ENCODE peak calls at places on chromosomes 1 and 21, in six cellular contexts. One of them, this sample, is unnamed.

GRCh38 chr1:161139765-161140164 is 7.3 kb upstream of the DEDD start:
- DNase-seq in SK-N-SH: peak
- DNase-seq in left lung: no peak
- DNase-seq in CD4-positive, CD25-positive, alpha-beta regulatory T cell: peak
- DNase-seq in cardiac muscle cell: peak
- DNase-seq in A549: peak
- DNase-seq in this sample: no peak

GRCh38 chr1:55420021-55420420 is 204.9 kb upstream of the USP24 start:
- DNase-seq in SK-N-SH: no peak
- DNase-seq in left lung: no peak
- DNase-seq in CD4-positive, CD25-positive, alpha-beta regulatory T cell: no peak
- DNase-seq in cardiac muscle cell: no peak
- DNase-seq in A549: no peak
- DNase-seq in this sample: no peak

GRCh38 chr1:2177541-2177940 is 17.0 kb downstream of the FAAP20 start:
- DNase-seq in SK-N-SH: no peak
- DNase-seq in left lung: no peak
- DNase-seq in CD4-positive, CD25-positive, alpha-beta regulatory T cell: no peak
- DNase-seq in cardiac muscle cell: no peak
- DNase-seq in A549: no peak
- DNase-seq in this sample: no peak

GRCh38 chr21:41715649-41716321 is 51.1 kb downstream of the RIPK4 start:
- DNase-seq in SK-N-SH: no peak
- DNase-seq in left lung: no peak
- DNase-seq in CD4-positive, CD25-positive, alpha-beta regulatory T cell: no peak
- DNase-seq in cardiac muscle cell: peak
- DNase-seq in A549: peak
- DNase-seq in this sample: peak

GRCh38 chr1:100483230-100483629 is 54.7 kb upstream of the GPR88 start:
- DNase-seq in SK-N-SH: no peak
- DNase-seq in left lung: no peak
- DNase-seq in CD4-positive, CD25-positive, alpha-beta regulatory T cell: no peak
- DNase-seq in cardiac muscle cell: no peak
- DNase-seq in A549: no peak
- DNase-seq in this sample: no peak

GRCh38 chr1:63908016-63908415 is 134.2 kb downstream of the ROR1 start:
- DNase-seq in SK-N-SH: no peak
- DNase-seq in left lung: no peak
- DNase-seq in CD4-positive, CD25-positive, alpha-beta regulatory T cell: no peak
- DNase-seq in cardiac muscle cell: no peak
- DNase-seq in A549: no peak
- DNase-seq in this sample: no peak

GRCh38 chr1:222288056-222288455 is 259.8 kb downstream of the HHIPL2 start:
- DNase-seq in SK-N-SH: no peak
- DNase-seq in left lung: no peak
- DNase-seq in CD4-positive, CD25-positive, alpha-beta regulatory T cell: no peak
- DNase-seq in cardiac muscle cell: peak
- DNase-seq in A549: peak
- DNase-seq in this sample: no peak

GRCh38 chr1:181192277-181192676 is 103.8 kb downstream of the IER5 start:
- DNase-seq in SK-N-SH: no peak
- DNase-seq in left lung: no peak
- DNase-seq in CD4-positive, CD25-positive, alpha-beta regulatory T cell: no peak
- DNase-seq in cardiac muscle cell: no peak
- DNase-seq in A549: no peak
- DNase-seq in this sample: no peak

GRCh38 chr21:15841856-15842564 is 112.2 kb downstream of the USP25 start:
- DNase-seq in SK-N-SH: no peak
- DNase-seq in left lung: no peak
- DNase-seq in CD4-positive, CD25-positive, alpha-beta regulatory T cell: no peak
- DNase-seq in cardiac muscle cell: no peak
- DNase-seq in A549: no peak
- DNase-seq in this sample: peak

GRCh38 chr1:160826546-160826945 is 30.6 kb downstream of the LY9 start:
- DNase-seq in SK-N-SH: no peak
- DNase-seq in left lung: no peak
- DNase-seq in CD4-positive, CD25-positive, alpha-beta regulatory T cell: no peak
- DNase-seq in cardiac muscle cell: no peak
- DNase-seq in A549: peak
- DNase-seq in this sample: no peak

GRCh38 chr1:19639999-19640362 is 4.1 kb upstream of the NBL1 start:
- DNase-seq in SK-N-SH: no peak
- DNase-seq in left lung: no peak
- DNase-seq in CD4-positive, CD25-positive, alpha-beta regulatory T cell: no peak
- DNase-seq in cardiac muscle cell: no peak
- DNase-seq in A549: peak
- DNase-seq in this sample: no peak

GRCh38 chr1:157001304-157001703 is 44.2 kb downstream of the ARHGEF11 start:
- DNase-seq in SK-N-SH: no peak
- DNase-seq in left lung: no peak
- DNase-seq in CD4-positive, CD25-positive, alpha-beta regulatory T cell: no peak
- DNase-seq in cardiac muscle cell: no peak
- DNase-seq in A549: no peak
- DNase-seq in this sample: no peak

GRCh38 chr1:67749844-67750689 is 65.1 kb downstream of the GADD45A start:
- DNase-seq in SK-N-SH: no peak
- DNase-seq in left lung: no peak
- DNase-seq in CD4-positive, CD25-positive, alpha-beta regulatory T cell: no peak
- DNase-seq in cardiac muscle cell: peak
- DNase-seq in A549: peak
- DNase-seq in this sample: peak

GRCh38 chr1:96075704-96076455 is 645.7 kb upstream of the PTBP2 start:
- DNase-seq in SK-N-SH: no peak
- DNase-seq in left lung: no peak
- DNase-seq in CD4-positive, CD25-positive, alpha-beta regulatory T cell: no peak
- DNase-seq in cardiac muscle cell: no peak
- DNase-seq in A549: no peak
- DNase-seq in this sample: peak

GRCh38 chr1:1183833-1184775 is 10.4 kb downstream of the TTLL10 start:
- DNase-seq in SK-N-SH: peak
- DNase-seq in left lung: peak
- DNase-seq in CD4-positive, CD25-positive, alpha-beta regulatory T cell: peak
- DNase-seq in cardiac muscle cell: no peak
- DNase-seq in A549: no peak
- DNase-seq in this sample: no peak

GRCh38 chr1:58857673-58858343 is 74.0 kb upstream of the JUN start:
- DNase-seq in SK-N-SH: no peak
- DNase-seq in left lung: no peak
- DNase-seq in CD4-positive, CD25-positive, alpha-beta regulatory T cell: no peak
- DNase-seq in cardiac muscle cell: no peak
- DNase-seq in A549: no peak
- DNase-seq in this sample: no peak

GRCh38 chr1:69739181-69739580 is 171.5 kb downstream of the LRRC7 start:
- DNase-seq in SK-N-SH: no peak
- DNase-seq in left lung: no peak
- DNase-seq in CD4-positive, CD25-positive, alpha-beta regulatory T cell: no peak
- DNase-seq in cardiac muscle cell: no peak
- DNase-seq in A549: no peak
- DNase-seq in this sample: no peak

GRCh38 chr1:14946567-14947285 is 206.8 kb upstream of the TMEM51 start:
- DNase-seq in SK-N-SH: no peak
- DNase-seq in left lung: peak
- DNase-seq in CD4-positive, CD25-positive, alpha-beta regulatory T cell: no peak
- DNase-seq in cardiac muscle cell: no peak
- DNase-seq in A549: no peak
- DNase-seq in this sample: no peak

GRCh38 chr1:20705356-20705755 is 12.5 kb downstream of the KIF17 start:
- DNase-seq in SK-N-SH: no peak
- DNase-seq in left lung: no peak
- DNase-seq in CD4-positive, CD25-positive, alpha-beta regulatory T cell: no peak
- DNase-seq in cardiac muscle cell: no peak
- DNase-seq in A549: no peak
- DNase-seq in this sample: no peak

GRCh38 chr21:26709090-26709489 is 136.0 kb upstream of the CYYR1 start:
- DNase-seq in SK-N-SH: no peak
- DNase-seq in left lung: no peak
- DNase-seq in CD4-positive, CD25-positive, alpha-beta regulatory T cell: no peak
- DNase-seq in cardiac muscle cell: no peak
- DNase-seq in A549: no peak
- DNase-seq in this sample: no peak

GRCh38 chr1:10415211-10415930 is 14.9 kb upstream of the CENPS start:
- DNase-seq in SK-N-SH: no peak
- DNase-seq in left lung: no peak
- DNase-seq in CD4-positive, CD25-positive, alpha-beta regulatory T cell: no peak
- DNase-seq in cardiac muscle cell: no peak
- DNase-seq in A549: peak
- DNase-seq in this sample: no peak

GRCh38 chr1:192516776-192517297 is 58.7 kb upstream of the RGS1 start:
- DNase-seq in SK-N-SH: no peak
- DNase-seq in left lung: no peak
- DNase-seq in CD4-positive, CD25-positive, alpha-beta regulatory T cell: peak
- DNase-seq in cardiac muscle cell: no peak
- DNase-seq in A549: no peak
- DNase-seq in this sample: peak

GRCh38 chr1:155039308-155039669 is 5.7 kb downstream of the DCST1 start:
- DNase-seq in SK-N-SH: no peak
- DNase-seq in left lung: peak
- DNase-seq in CD4-positive, CD25-positive, alpha-beta regulatory T cell: no peak
- DNase-seq in cardiac muscle cell: no peak
- DNase-seq in A549: no peak
- DNase-seq in this sample: no peak

GRCh38 chr1:188006354-188006753 is 1177.6 kb downstream of the PLA2G4A start:
- DNase-seq in SK-N-SH: no peak
- DNase-seq in left lung: no peak
- DNase-seq in CD4-positive, CD25-positive, alpha-beta regulatory T cell: no peak
- DNase-seq in cardiac muscle cell: no peak
- DNase-seq in A549: no peak
- DNase-seq in this sample: no peak

GRCh38 chr1:184049836-184050468 is 1.6 kb upstream of the TSEN15 start:
- DNase-seq in SK-N-SH: no peak
- DNase-seq in left lung: no peak
- DNase-seq in CD4-positive, CD25-positive, alpha-beta regulatory T cell: no peak
- DNase-seq in cardiac muscle cell: no peak
- DNase-seq in A549: no peak
- DNase-seq in this sample: no peak

GRCh38 chr1:184050631-184051030 is 899 bp upstream of the TSEN15 start:
- DNase-seq in SK-N-SH: no peak
- DNase-seq in left lung: no peak
- DNase-seq in CD4-positive, CD25-positive, alpha-beta regulatory T cell: no peak
- DNase-seq in cardiac muscle cell: no peak
- DNase-seq in A549: no peak
- DNase-seq in this sample: no peak

GRCh38 chr1:184048841-184049240 is 2.7 kb upstream of the TSEN15 start:
- DNase-seq in SK-N-SH: no peak
- DNase-seq in left lung: no peak
- DNase-seq in CD4-positive, CD25-positive, alpha-beta regulatory T cell: no peak
- DNase-seq in cardiac muscle cell: no peak
- DNase-seq in A549: no peak
- DNase-seq in this sample: no peak

GRCh38 chr1:184051138-184051484 is 419 bp upstream of the TSEN15 start:
- DNase-seq in SK-N-SH: no peak
- DNase-seq in left lung: no peak
- DNase-seq in CD4-positive, CD25-positive, alpha-beta regulatory T cell: no peak
- DNase-seq in cardiac muscle cell: no peak
- DNase-seq in A549: no peak
- DNase-seq in this sample: no peak

DNA sequence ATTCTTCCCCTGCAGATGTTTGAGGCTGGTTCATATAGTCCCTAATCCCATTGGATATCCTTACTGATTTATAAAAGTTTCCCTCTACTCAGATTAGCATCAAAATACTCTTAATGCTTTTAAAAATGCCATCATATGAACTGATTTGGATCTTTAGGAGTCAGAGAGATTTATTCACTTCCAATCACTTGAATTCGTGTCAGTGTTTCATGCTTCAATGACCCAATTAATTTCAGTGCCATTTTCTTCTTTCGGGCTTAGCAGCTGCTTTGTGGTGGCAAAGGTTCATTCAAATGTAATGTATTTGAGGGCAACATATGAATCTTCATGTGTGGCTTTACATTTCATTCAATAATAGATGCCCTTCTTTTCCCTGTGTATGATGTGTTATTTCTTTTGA is 2.2 kb upstream of the TSEN15 start:
- DNase-seq in SK-N-SH: no peak
- DNase-seq in left lung: no peak
- DNase-seq in CD4-positive, CD25-positive, alpha-beta regulatory T cell: no peak
- DNase-seq in cardiac muscle cell: no peak
- DNase-seq in A549: no peak
- DNase-seq in this sample: peak
- H3K4me3 ChIP-seq in SK-N-SH: no peak
- H3K4me3 ChIP-seq in left lung: no peak
- H3K4me3 ChIP-seq in CD4-positive, CD25-positive, alpha-beta regulatory T cell: no peak
- H3K4me3 ChIP-seq in cardiac muscle cell: no peak
- H3K4me3 ChIP-seq in A549: no peak
- H3K4me3 ChIP-seq in this sample: no peak

GRCh38 chr1:44406761-44407429 is 1.8 kb downstream of the RNF220 start:
- DNase-seq in SK-N-SH: peak
- DNase-seq in left lung: peak
- DNase-seq in CD4-positive, CD25-positive, alpha-beta regulatory T cell: no peak
- DNase-seq in cardiac muscle cell: peak
- DNase-seq in A549: no peak
- DNase-seq in this sample: no peak
- H3K4me3 ChIP-seq in SK-N-SH: no peak
- H3K4me3 ChIP-seq in left lung: peak
- H3K4me3 ChIP-seq in CD4-positive, CD25-positive, alpha-beta regulatory T cell: no peak
- H3K4me3 ChIP-seq in cardiac muscle cell: peak
- H3K4me3 ChIP-seq in A549: peak
- H3K4me3 ChIP-seq in this sample: no peak

DNA sequence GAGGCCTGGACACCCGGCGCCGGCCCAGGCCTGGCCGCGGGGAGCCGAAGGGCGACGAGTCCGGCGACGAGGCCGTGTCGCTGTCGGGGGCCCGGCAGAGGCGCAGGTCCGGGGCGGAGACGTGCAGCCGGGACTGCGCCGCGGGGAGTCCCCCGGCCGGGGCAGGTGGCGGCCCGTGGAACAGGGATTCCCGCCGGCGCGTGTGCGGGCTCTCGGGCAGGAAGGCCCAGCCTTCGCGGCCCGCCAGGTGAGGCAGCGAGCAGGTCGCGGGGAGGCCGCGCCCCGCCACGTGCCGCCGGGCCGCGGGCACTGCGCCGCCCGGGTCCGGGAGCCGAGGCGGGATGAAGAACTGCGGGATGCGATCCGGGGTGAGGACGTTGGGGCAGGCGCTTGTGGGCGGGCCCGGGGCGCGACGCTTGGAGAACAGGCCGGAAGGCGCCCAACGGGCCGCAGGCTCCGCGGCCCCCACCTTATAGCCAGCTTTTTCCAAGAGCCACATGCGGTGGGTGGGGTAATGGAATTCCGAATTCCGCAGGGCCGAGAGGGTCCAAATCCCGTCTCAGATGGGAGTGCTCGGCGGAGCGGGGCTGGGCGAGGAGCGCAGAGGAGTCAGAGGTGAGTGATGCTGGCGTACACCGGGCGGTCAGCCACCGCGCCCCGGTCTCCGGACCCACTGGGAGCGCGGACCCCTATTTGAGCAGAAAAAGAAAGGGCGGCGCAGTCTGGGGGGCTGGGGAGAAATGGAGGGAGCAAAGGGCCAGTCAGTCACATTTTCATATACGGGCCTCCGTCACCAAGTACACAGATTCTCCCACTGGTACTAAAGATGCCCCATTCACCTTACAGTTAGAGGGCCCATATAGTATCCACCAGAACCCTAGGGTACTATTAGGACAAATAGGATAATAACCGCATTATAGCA is 868 bp downstream of the C2CD4D start:
- DNase-seq in SK-N-SH: no peak
- DNase-seq in left lung: no peak
- DNase-seq in CD4-positive, CD25-positive, alpha-beta regulatory T cell: no peak
- DNase-seq in cardiac muscle cell: peak
- DNase-seq in A549: no peak
- DNase-seq in this sample: no peak
- H3K4me3 ChIP-seq in SK-N-SH: no peak
- H3K4me3 ChIP-seq in left lung: peak
- H3K4me3 ChIP-seq in CD4-positive, CD25-positive, alpha-beta regulatory T cell: peak
- H3K4me3 ChIP-seq in cardiac muscle cell: peak
- H3K4me3 ChIP-seq in A549: no peak
- H3K4me3 ChIP-seq in this sample: peak

GRCh38 chr1:3313579-3313955 is 140.9 kb upstream of the ARHGEF16 start:
- DNase-seq in SK-N-SH: no peak
- DNase-seq in left lung: peak
- DNase-seq in CD4-positive, CD25-positive, alpha-beta regulatory T cell: no peak
- DNase-seq in cardiac muscle cell: no peak
- DNase-seq in A549: no peak
- DNase-seq in this sample: peak
- H3K4me3 ChIP-seq in SK-N-SH: no peak
- H3K4me3 ChIP-seq in left lung: no peak
- H3K4me3 ChIP-seq in CD4-positive, CD25-positive, alpha-beta regulatory T cell: no peak
- H3K4me3 ChIP-seq in cardiac muscle cell: no peak
- H3K4me3 ChIP-seq in A549: no peak
- H3K4me3 ChIP-seq in this sample: no peak